ENCODE peak calls at places on chromosomes 11 and 22, in eight cellular contexts. One of them, this sample, is unnamed.

GRCh38 chr11:126485021-126485781 is 129.7 kb downstream of the ST3GAL4 start:
- DNase-seq in NCI-H526: peak; percentile 45
- DNase-seq in H9: no peak
- DNase-seq in activated T-cell treated with anti-CD3 and anti-CD28 coated beads, Interleukin-2, amount 50 U/mL, for 4 hours: no peak
- DNase-seq in HuH-7: no peak
- DNase-seq in cardiac fibroblast: peak; percentile 39
- DNase-seq in activated naive CD8-positive, alpha-beta T cell treated with anti-CD3 and anti-CD28 coated beads for 36 hours: no peak
- DNase-seq in AML-193: no peak
- DNase-seq in this sample: peak; percentile 53

GRCh38 chr11:47994417-47994816 is 14.1 kb downstream of the PTPRJ start:
- DNase-seq in cardiac fibroblast: no peak
- DNase-seq in H9: no peak
- DNase-seq in activated T-cell treated with anti-CD3 and anti-CD28 coated beads, Interleukin-2, amount 50 U/mL, for 4 hours: no peak
- DNase-seq in NCI-H526: no peak
- DNase-seq in AML-193: no peak
- DNase-seq in HuH-7: no peak
- DNase-seq in activated naive CD8-positive, alpha-beta T cell treated with anti-CD3 and anti-CD28 coated beads for 36 hours: no peak
- DNase-seq in this sample: no peak

GRCh38 chr11:130227373-130227772 is 67.8 kb downstream of the ST14 start:
- DNase-seq in HuH-7: no peak
- DNase-seq in activated naive CD8-positive, alpha-beta T cell treated with anti-CD3 and anti-CD28 coated beads for 36 hours: no peak
- DNase-seq in AML-193: no peak
- DNase-seq in activated T-cell treated with anti-CD3 and anti-CD28 coated beads, Interleukin-2, amount 50 U/mL, for 4 hours: no peak
- DNase-seq in H9: no peak
- DNase-seq in cardiac fibroblast: no peak
- DNase-seq in NCI-H526: no peak
- DNase-seq in this sample: no peak

GRCh38 chr22:36743591-36744412 is 32.1 kb downstream of the IFT27 start:
- DNase-seq in activated naive CD8-positive, alpha-beta T cell treated with anti-CD3 and anti-CD28 coated beads for 36 hours: no peak
- DNase-seq in activated T-cell treated with anti-CD3 and anti-CD28 coated beads, Interleukin-2, amount 50 U/mL, for 4 hours: no peak
- DNase-seq in AML-193: no peak
- DNase-seq in HuH-7: no peak
- DNase-seq in NCI-H526: no peak
- DNase-seq in H9: peak; percentile 22
- DNase-seq in cardiac fibroblast: no peak
- DNase-seq in this sample: peak; percentile 29

GRCh38 chr11:69892986-69893555 is 73.9 kb upstream of the FGF3 start:
- DNase-seq in HuH-7: no peak
- DNase-seq in NCI-H526: no peak
- DNase-seq in cardiac fibroblast: no peak
- DNase-seq in activated naive CD8-positive, alpha-beta T cell treated with anti-CD3 and anti-CD28 coated beads for 36 hours: no peak
- DNase-seq in AML-193: no peak
- DNase-seq in activated T-cell treated with anti-CD3 and anti-CD28 coated beads, Interleukin-2, amount 50 U/mL, for 4 hours: no peak
- DNase-seq in H9: no peak
- DNase-seq in this sample: no peak

GRCh38 chr11:296206-296975 is 2.9 kb downstream of the IFITM5 start:
- DNase-seq in activated naive CD8-positive, alpha-beta T cell treated with anti-CD3 and anti-CD28 coated beads for 36 hours: peak; percentile 10
- DNase-seq in HuH-7: no peak
- DNase-seq in cardiac fibroblast: no peak
- DNase-seq in NCI-H526: no peak
- DNase-seq in H9: no peak
- DNase-seq in AML-193: no peak
- DNase-seq in activated T-cell treated with anti-CD3 and anti-CD28 coated beads, Interleukin-2, amount 50 U/mL, for 4 hours: peak; percentile 4
- DNase-seq in this sample: peak; percentile 64

GRCh38 chr11:8841899-8842298 is 69.1 kb upstream of the AKIP1 start:
- DNase-seq in H9: no peak
- DNase-seq in cardiac fibroblast: no peak
- DNase-seq in HuH-7: no peak
- DNase-seq in activated naive CD8-positive, alpha-beta T cell treated with anti-CD3 and anti-CD28 coated beads for 36 hours: no peak
- DNase-seq in activated T-cell treated with anti-CD3 and anti-CD28 coated beads, Interleukin-2, amount 50 U/mL, for 4 hours: no peak
- DNase-seq in NCI-H526: no peak
- DNase-seq in AML-193: no peak
- DNase-seq in this sample: no peak

GRCh38 chr11:118275184-118275583 is 11.1 kb upstream of the MPZL2 start:
- DNase-seq in H9: no peak
- DNase-seq in cardiac fibroblast: peak; percentile 68
- DNase-seq in AML-193: no peak
- DNase-seq in HuH-7: no peak
- DNase-seq in NCI-H526: no peak
- DNase-seq in activated T-cell treated with anti-CD3 and anti-CD28 coated beads, Interleukin-2, amount 50 U/mL, for 4 hours: no peak
- DNase-seq in activated naive CD8-positive, alpha-beta T cell treated with anti-CD3 and anti-CD28 coated beads for 36 hours: no peak
- DNase-seq in this sample: no peak

GRCh38 chr22:31561238-31561887 is 65.0 kb downstream of the SFI1 start:
- DNase-seq in AML-193: peak; percentile 39
- DNase-seq in NCI-H526: peak; percentile 29
- DNase-seq in activated T-cell treated with anti-CD3 and anti-CD28 coated beads, Interleukin-2, amount 50 U/mL, for 4 hours: peak; percentile 37
- DNase-seq in H9: peak; percentile 94
- DNase-seq in HuH-7: peak; percentile 81
- DNase-seq in cardiac fibroblast: peak; percentile 91
- DNase-seq in activated naive CD8-positive, alpha-beta T cell treated with anti-CD3 and anti-CD28 coated beads for 36 hours: peak; percentile 50
- DNase-seq in this sample: peak; percentile 87

GRCh38 chr11:35689081-35689996 is 26.8 kb downstream of the TRIM44 start:
- DNase-seq in H9: no peak
- DNase-seq in HuH-7: no peak
- DNase-seq in activated naive CD8-positive, alpha-beta T cell treated with anti-CD3 and anti-CD28 coated beads for 36 hours: no peak
- DNase-seq in cardiac fibroblast: peak; percentile 12
- DNase-seq in activated T-cell treated with anti-CD3 and anti-CD28 coated beads, Interleukin-2, amount 50 U/mL, for 4 hours: no peak
- DNase-seq in NCI-H526: no peak
- DNase-seq in AML-193: no peak
- DNase-seq in this sample: no peak

GRCh38 chr22:47996446-47996857 is 1234.0 kb downstream of the TBC1D22A start:
- DNase-seq in H9: no peak
- DNase-seq in activated naive CD8-positive, alpha-beta T cell treated with anti-CD3 and anti-CD28 coated beads for 36 hours: no peak
- DNase-seq in NCI-H526: no peak
- DNase-seq in cardiac fibroblast: no peak
- DNase-seq in HuH-7: no peak
- DNase-seq in AML-193: no peak
- DNase-seq in activated T-cell treated with anti-CD3 and anti-CD28 coated beads, Interleukin-2, amount 50 U/mL, for 4 hours: no peak
- DNase-seq in this sample: no peak

GRCh38 chr11:95795627-95796308 is 5.5 kb downstream of the CEP57 start:
- DNase-seq in H9: no peak
- DNase-seq in activated naive CD8-positive, alpha-beta T cell treated with anti-CD3 and anti-CD28 coated beads for 36 hours: no peak
- DNase-seq in HuH-7: no peak
- DNase-seq in activated T-cell treated with anti-CD3 and anti-CD28 coated beads, Interleukin-2, amount 50 U/mL, for 4 hours: no peak
- DNase-seq in cardiac fibroblast: no peak
- DNase-seq in NCI-H526: no peak
- DNase-seq in AML-193: no peak
- DNase-seq in this sample: no peak

This sample was measured in sigmoid colon.